ENCODE peak calls at places on chromosomes 13 and 19, in four cellular contexts. L is CD4-positive, alpha-beta T cell; U is Peyer's patch; O is omental fat pad. D is an unnamed sample.

GRCh38 chr19:7953060-7953459 is 9.6 kb upstream of the TIMM44 start:
- DNase-seq in U (no peak), O (no peak), L (no peak), D (no peak)

GRCh38 chr13:38167164-38167822 is 182.4 kb upstream of the UFM1 start:
- DNase-seq in O (no peak), U (no peak), L (no peak), D (no peak)

GRCh38 chr13:32191452-32191998 is 123.6 kb downstream of the ZAR1L start:
- DNase-seq in O (no peak), L (no peak), U (no peak), D (no peak)

GRCh38 chr13:43664700-43665191 is 122.0 kb downstream of the ENOX1 start:
- DNase-seq in O (no peak), U (no peak), L (no peak), D (no peak)

GRCh38 chr19:30148039-30148438 is 206.0 kb downstream of the URI1 start:
- DNase-seq in L (no peak), O (no peak), U (no peak), D (no peak)

GRCh38 chr13:73215807-73216206 is 157.0 kb downstream of the KLF5 start:
- DNase-seq in U (no peak), O (no peak), L (no peak), D (no peak)

GRCh38 chr13:113083402-113084061 is 22.1 kb upstream of the F7 start:
- DNase-seq in U (no peak), O (no peak), L (no peak), D (no peak)

GRCh38 chr19:28428644-28429348 is 784.2 kb downstream of the UQCRFS1 start:
- DNase-seq in L (no peak), O (no peak), U (no peak), D (no peak)

GRCh38 chr19:2269244-2270156 is 12.5 kb downstream of the PEAK3 start:
- DNase-seq in U (peak), L (peak), O (peak), D (peak)

GRCh38 chr13:46354143-46355087 is 32.6 kb downstream of the RUBCNL start:
- DNase-seq in U (no peak), O (no peak), L (no peak), D (peak)

GRCh38 chr19:8641908-8642547 is 11.6 kb downstream of the NFILZ start:
- DNase-seq in U (no peak), L (no peak), O (no peak), D (no peak)

GRCh38 chr19:40530091-40530901 is 46.4 kb upstream of the SHKBP1 start:
- DNase-seq in O (no peak), U (no peak), L (no peak), D (no peak)

GRCh38 chr13:102234618-102235017 is 167.2 kb downstream of the FGF14 start:
- DNase-seq in O (no peak), L (no peak), U (no peak), D (no peak)

GRCh38 chr19:3586124-3586626 is 897 bp downstream of the GIPC3 start:
- DNase-seq in U (no peak), L (peak), O (no peak), D (no peak)

GRCh38 chr19:7883796-7884570 is 4.3 kb upstream of the LRRC8E start:
- DNase-seq in L (no peak), U (no peak), O (no peak), D (no peak)

GRCh38 chr19:7897289-7897688 is 6.4 kb upstream of the MAP2K7 start:
- DNase-seq in U (no peak), O (no peak), L (no peak), D (no peak)

GRCh38 chr13:50085063-50085462 is 69.8 kb downstream of the KCNRG start:
- DNase-seq in L (no peak), U (no peak), O (no peak), D (no peak)

GRCh38 chr13:32248789-32249188 is 66.4 kb downstream of the ZAR1L start:
- DNase-seq in U (no peak), O (no peak), L (no peak), D (no peak)

GRCh38 chr19:44848036-44848804 is 2.1 kb downstream of the NECTIN2 start:
- DNase-seq in O (no peak), U (no peak), L (no peak), D (no peak)

GRCh38 chr13:63184693-63185092 is 1769.0 kb upstream of the PCDH20 start:
- DNase-seq in L (no peak), U (no peak), O (no peak), D (no peak)

GRCh38 chr19:3979674-3980352 is 5.5 kb downstream of the EEF2 start:
- DNase-seq in L (no peak), U (no peak), O (no peak), D (no peak)

GRCh38 chr19:32223595-32224370 is 121.6 kb upstream of the ZNF507 start:
- DNase-seq in L (no peak), U (no peak), O (no peak), D (no peak)

GRCh38 chr19:32224371-32225244 is 120.8 kb upstream of the ZNF507 start:
- DNase-seq in O (no peak), U (no peak), L (peak), D (no peak)

GRCh38 chr19:32230441-32230840 is 115.0 kb upstream of the ZNF507 start:
- DNase-seq in O (no peak), L (no peak), U (no peak), D (no peak)

GRCh38 chr19:32231020-32231419 is 114.4 kb upstream of the ZNF507 start:
- DNase-seq in O (no peak), U (no peak), L (no peak), D (no peak)

GRCh38 chr19:32227561-32228165 is 117.7 kb upstream of the ZNF507 start:
- DNase-seq in L (no peak), O (no peak), U (no peak), D (no peak)
- TF ChIP-seq CTCF in L (no peak), O (no peak), U (no peak), D (no peak)

GRCh38 chr19:58277748-58278147 is 1.0 kb upstream of the ZNF8 start:
- DNase-seq in U (no peak), L (no peak), O (no peak), D (no peak)

GRCh38 chr19:58279042-58279924 is 528 bp downstream of the ZNF8 start:
- DNase-seq in L (no peak), O (peak), U (peak), D (no peak)

GRCh38 chr19:58279925-58280316 is 1.2 kb downstream of the ZNF8 start:
- DNase-seq in O (no peak), L (no peak), U (no peak), D (no peak)

GRCh38 chr19:58277197-58277596 is 1.6 kb upstream of the ZNF8 start:
- DNase-seq in L (no peak), U (no peak), O (no peak), D (no peak)

GRCh38 chr19:58278156-58279041 is at the start of gene ZNF8:
- DNase-seq in U (peak), O (peak), L (peak), D (peak)
- TF ChIP-seq CTCF in U (no peak), O (no peak), L (no peak), D (no peak)

GRCh38 chr19:41936416-41936850 is 8.2 kb upstream of the ERFL start:
- DNase-seq in L (no peak), O (no peak), U (no peak), D (no peak)
- TF ChIP-seq CTCF in L (no peak), O (no peak), U (no peak), D (no peak)

DNA sequence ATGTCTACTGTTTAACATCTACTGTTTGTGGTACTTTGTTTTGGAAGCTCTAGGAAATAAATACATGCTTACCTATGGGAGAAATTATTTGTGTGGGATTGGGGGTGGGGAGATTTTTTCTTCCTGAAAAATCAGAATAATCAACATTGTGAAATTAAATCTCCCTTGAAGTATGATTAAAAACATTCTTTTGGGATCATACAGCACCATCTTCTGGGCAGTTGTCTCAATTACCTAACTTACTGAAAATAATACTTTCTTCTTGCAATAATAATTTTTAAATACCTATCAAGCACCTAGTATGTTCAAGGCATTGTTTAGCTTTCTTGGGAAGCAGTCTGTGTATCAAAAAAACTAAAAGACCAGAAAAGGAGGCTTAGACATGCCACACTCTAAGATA is 576.5 kb upstream of the ARGLU1 start:
- DNase-seq in U (no peak), O (no peak), L (no peak), D (no peak)
- TF ChIP-seq CTCF in U (no peak), O (no peak), L (no peak), D (no peak)

DNA sequence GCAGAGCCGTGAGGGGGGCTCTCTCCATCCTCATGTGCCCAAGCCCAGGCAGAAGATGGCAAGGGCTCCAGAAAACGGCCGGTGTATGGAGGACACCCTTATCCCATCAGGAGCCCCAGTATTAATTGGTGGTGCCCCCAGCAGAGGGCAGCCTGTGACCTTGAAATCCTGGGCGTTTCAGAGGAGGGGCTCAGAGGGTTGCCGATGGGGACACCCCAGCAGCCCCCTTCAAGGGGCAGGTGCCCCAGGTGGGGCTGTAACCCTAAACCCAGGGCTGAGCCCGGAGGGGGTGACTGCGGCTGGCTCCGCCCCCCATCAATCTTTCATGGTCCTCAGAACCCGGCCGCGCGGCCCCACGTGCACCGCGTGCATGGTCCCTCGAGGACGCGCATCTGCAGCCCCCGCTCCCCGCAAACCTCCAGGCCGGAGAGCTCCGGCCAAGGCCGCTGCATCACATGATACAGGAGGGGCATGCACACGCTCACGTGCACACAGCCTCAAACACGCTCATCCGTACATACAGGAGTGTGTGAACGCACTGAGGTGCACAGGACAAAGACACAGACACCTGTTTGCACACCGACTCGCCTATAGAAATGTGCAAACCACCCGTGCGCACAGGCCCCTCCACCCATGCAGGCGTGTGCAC is 959 bp downstream of the RAB3A start:
- DNase-seq in L (no peak), O (no peak), U (no peak), D (no peak)
- TF ChIP-seq CTCF in L (peak), O (no peak), U (peak), D (peak)

DNA sequence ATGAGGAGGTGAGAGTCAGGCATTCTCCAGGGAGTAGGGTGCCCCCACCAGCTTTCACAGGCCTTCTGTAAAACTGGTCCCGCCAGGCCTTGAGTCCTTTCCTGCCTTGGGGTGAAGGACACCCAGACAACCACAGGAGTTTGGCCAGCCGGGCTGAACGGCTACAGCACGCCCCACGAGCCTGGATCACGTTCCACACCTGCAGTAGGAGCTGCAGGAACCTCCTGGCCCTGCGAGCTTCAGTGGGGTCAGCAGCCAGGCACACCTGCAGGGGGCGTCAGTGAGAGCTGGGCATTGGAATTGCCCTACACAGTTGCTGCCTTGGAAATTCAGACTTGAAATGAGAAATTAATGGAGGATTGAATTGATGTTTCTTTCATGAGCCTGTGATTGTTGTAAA is 45.7 kb downstream of the COL4A2 start:
- DNase-seq in O (no peak), U (no peak), L (no peak), D (no peak)
- TF ChIP-seq CTCF in O (no peak), U (no peak), L (no peak), D (no peak)

GRCh38 chr19:38284422-38284821 is 19.6 kb upstream of the C19orf33 start:
- DNase-seq in O (no peak), L (no peak), U (peak), D (no peak)
- TF ChIP-seq CTCF in O (no peak), L (no peak), U (no peak), D (no peak)

GRCh38 chr19:15811476-15811875 is 4.0 kb downstream of the OR10H1 start:
- DNase-seq in U (no peak), L (no peak), O (no peak), D (no peak)

GRCh38 chr19:15815306-15815705 is at the start of gene OR10H1:
- DNase-seq in O (no peak), U (no peak), L (no peak), D (no peak)

GRCh38 chr19:15810335-15810734 is 5.1 kb downstream of the OR10H1 start:
- DNase-seq in U (no peak), L (no peak), O (no peak), D (no peak)

GRCh38 chr19:15813916-15814315 is 1.5 kb downstream of the OR10H1 start:
- DNase-seq in O (no peak), L (no peak), U (no peak), D (no peak)

GRCh38 chr19:15812059-15812722 is 3.3 kb downstream of the OR10H1 start:
- DNase-seq in U (no peak), O (no peak), L (peak), D (no peak)
- TF ChIP-seq CTCF in U (peak), O (no peak), L (peak), D (no peak)

D was measured in CD14-positive monocyte.